ENCODE peak calls at places on chromosomes 1 and 21, in six cellular contexts. R is CD8-positive, alpha-beta memory T cell; F is kidney; X is testis; M is tibial nerve; V is Caco-2. T is an unnamed sample.

GRCh38 chr21:20026517-20026916 is 971.7 kb upstream of the NCAM2 start:
- DNase-seq in X (no peak), V (no peak), R (no peak), F (no peak), M (no peak), T (no peak)

GRCh38 chr1:48697066-48697707 is 79.5 kb downstream of the BEND5 start:
- DNase-seq in F (no peak), X (peak; percentile 79), R (peak; percentile 51), M (peak; percentile 70), V (peak; percentile 42), T (peak; percentile 63)

GRCh38 chr1:44300882-44301281 is 54.2 kb downstream of the ERI3 start:
- DNase-seq in F (no peak), V (no peak), X (no peak), R (no peak), M (no peak), T (no peak)

GRCh38 chr1:30179942-30180543 is 543.3 kb downstream of the MATN1 start:
- DNase-seq in F (no peak), R (no peak), M (no peak), V (no peak), X (no peak), T (no peak)

GRCh38 chr1:29675481-29676263 is 439.4 kb downstream of the PTPRU start:
- DNase-seq in F (no peak), X (no peak), M (peak; percentile 2), R (no peak), V (no peak), T (no peak)

GRCh38 chr1:226568077-226568831 is 19.7 kb downstream of the STUM start:
- DNase-seq in R (no peak), X (peak; percentile 38), F (peak; percentile 75), M (no peak), V (no peak), T (no peak)

GRCh38 chr1:180912801-180913616 is at the start of gene KIAA1614:
- DNase-seq in V (no peak), R (no peak), M (no peak), F (peak; percentile 86), X (no peak), T (no peak)

GRCh38 chr1:84653130-84653680 is 37.1 kb downstream of the SSX2IP start:
- DNase-seq in R (no peak), F (no peak), V (no peak), X (no peak), M (no peak), T (no peak)

GRCh38 chr1:81689531-81689941 is 111.2 kb upstream of the ADGRL2 start:
- DNase-seq in F (no peak), V (no peak), M (no peak), X (no peak), R (no peak), T (no peak)

GRCh38 chr1:244106837-244107491 is 55.9 kb downstream of the ZBTB18 start:
- DNase-seq in X (no peak), F (no peak), R (no peak), V (no peak), M (no peak), T (no peak)

GRCh38 chr1:231603598-231604275 is 22.9 kb upstream of the DISC1 start:
- DNase-seq in M (peak; percentile 35), F (no peak), X (peak; percentile 41), V (peak; percentile 56), R (no peak), T (peak; percentile 63)

GRCh38 chr1:49160677-49161076 is 384.0 kb upstream of the BEND5 start:
- DNase-seq in X (no peak), M (no peak), R (no peak), V (no peak), F (no peak), T (peak; percentile 16)

GRCh38 chr1:6051423-6051822 is 5.7 kb downstream of the KCNAB2 start:
- DNase-seq in V (no peak), X (no peak), M (no peak), F (no peak), R (no peak), T (no peak)

GRCh38 chr1:39675220-39675619 is 3.3 kb upstream of the NT5C1A start:
- DNase-seq in R (no peak), M (no peak), F (peak; percentile 78), V (no peak), X (no peak), T (no peak)

GRCh38 chr1:98049370-98050115 is 128.7 kb upstream of the DPYD start:
- DNase-seq in X (no peak), M (no peak), F (peak; percentile 53), V (no peak), R (no peak), T (no peak)

GRCh38 chr1:243508303-243508713 is 252.5 kb downstream of the SDCCAG8 start:
- DNase-seq in F (no peak), V (no peak), X (no peak), M (no peak), R (peak; percentile 77), T (no peak)

GRCh38 chr1:95034506-95034905 is 38.2 kb downstream of the ALG14 start:
- DNase-seq in V (no peak), X (no peak), M (no peak), F (no peak), R (no peak), T (no peak)

GRCh38 chr21:42302794-42303193 is 12.4 kb downstream of the TFF3 start:
- DNase-seq in F (peak; percentile 26), V (no peak), R (no peak), X (no peak), M (no peak), T (no peak)
- H3K4me1 ChIP-seq in F (no peaks in the 10 kb centered on the region), V (no peaks in the 10 kb centered on the region), R (peaks cover 9% of the 10 kb centered on the region), X (no peaks in the 10 kb centered on the region), M (no peaks in the 10 kb centered on the region), T (peaks cover 8% of the 10 kb centered on the region)

GRCh38 chr21:45328198-45329087 is 40.7 kb upstream of the POFUT2 start:
- DNase-seq in F (peak; percentile 76), V (peak; percentile 42), M (no peak), X (peak; percentile 71), R (no peak), T (no peak)
- H3K9me3 ChIP-seq in F (no peaks in the 10 kb centered on the region), V (no peaks in the 10 kb centered on the region), M (no peaks in the 10 kb centered on the region), X (no peaks in the 10 kb centered on the region), R (no peaks in the 10 kb centered on the region), T (no peaks in the 10 kb centered on the region)

GRCh38 chr1:109565241-109565640 is 16.8 kb downstream of the GNAI3 start:
- DNase-seq in F (no peak), R (no peak), M (no peak), X (no peak), V (no peak), T (no peak)
- H3K4me1 ChIP-seq in F (peaks cover 20% of the 10 kb centered on the region), R (peaks cover 32% of the 10 kb centered on the region), M (peaks cover 13% of the 10 kb centered on the region), X (no peaks in the 10 kb centered on the region), V (peaks cover 25% of the 10 kb centered on the region), T (peaks cover 8% of the 10 kb centered on the region)

GRCh38 chr1:4172659-4173599 is 272.9 kb upstream of the C1orf174 start:
- DNase-seq in M (no peak), X (peak; percentile 42), V (no peak), F (no peak), R (no peak), T (no peak)

GRCh38 chr1:4169991-4170390 is 269.9 kb upstream of the C1orf174 start:
- DNase-seq in F (no peak), M (no peak), R (no peak), V (no peak), X (no peak), T (no peak)

GRCh38 chr1:4171480-4172450 is 271.7 kb upstream of the C1orf174 start:
- DNase-seq in M (no peak), V (no peak), R (no peak), F (no peak), X (peak; percentile 11), T (no peak)

GRCh38 chr1:4170953-4171352 is 270.9 kb upstream of the C1orf174 start:
- DNase-seq in V (no peak), X (peak; percentile 20), R (no peak), M (no peak), F (no peak), T (no peak)

DNA sequence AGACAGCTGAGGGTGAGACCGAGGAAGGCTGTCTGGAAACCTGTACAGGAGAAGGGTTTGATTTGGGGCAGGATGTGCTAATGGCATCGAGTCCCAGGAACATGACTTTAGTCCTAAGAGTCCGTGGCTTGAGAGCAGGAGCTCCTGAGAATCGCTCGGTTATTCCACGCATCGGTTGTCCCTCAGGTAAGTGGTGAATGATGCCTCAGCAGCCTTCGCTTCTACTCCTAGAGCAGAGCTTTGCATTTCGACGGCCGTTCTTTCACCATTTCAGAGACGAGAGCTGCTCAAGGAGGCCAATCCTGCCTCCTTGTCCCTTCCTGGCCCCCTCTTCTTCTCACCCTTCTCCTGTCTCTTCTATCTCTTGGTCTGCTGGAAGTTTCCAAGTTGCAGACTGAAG is 270.5 kb upstream of the C1orf174 start:
- DNase-seq in V (no peak), M (no peak), R (no peak), X (peak; percentile 5), F (no peak), T (no peak)
- H3K9me3 ChIP-seq in V (no peaks in the 10 kb centered on the region), M (no peaks in the 10 kb centered on the region), R (no peaks in the 10 kb centered on the region), X (no peaks in the 10 kb centered on the region), F (no peaks in the 10 kb centered on the region), T (no peaks in the 10 kb centered on the region)

DNA sequence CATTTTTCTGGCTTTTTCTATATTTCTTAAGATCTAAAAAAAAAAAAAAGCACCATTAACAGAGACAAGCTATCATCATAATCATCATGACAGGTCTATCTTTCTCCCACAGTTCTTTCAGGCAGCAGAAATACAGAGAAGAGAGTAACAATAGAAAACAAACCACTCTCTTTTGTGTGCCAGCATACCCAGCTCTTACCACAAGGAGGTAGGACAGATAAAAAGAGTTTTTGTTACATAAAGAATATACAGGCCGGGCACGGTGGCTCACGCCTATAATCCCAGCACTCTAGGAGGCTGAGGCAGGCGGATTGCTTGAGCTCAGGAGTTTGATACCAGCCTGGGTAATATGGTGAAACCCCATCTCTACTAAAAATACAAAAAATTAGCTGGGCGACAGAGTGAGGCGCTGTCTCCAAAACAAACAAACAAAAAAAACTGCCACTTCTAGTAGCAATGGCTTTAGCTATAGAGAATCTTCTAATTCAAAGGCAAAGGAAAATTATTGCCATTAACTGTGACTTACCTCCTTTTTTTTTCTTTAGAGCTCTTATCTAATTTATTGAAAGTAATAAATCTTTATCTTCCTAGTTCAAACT is 39.7 kb downstream of the ANKRD13C start:
- DNase-seq in V (no peak), M (no peak), F (no peak), R (no peak), X (no peak), T (no peak)
- H3K4me1 ChIP-seq in V (peaks cover 3% of the 10 kb centered on the region), M (no peaks in the 10 kb centered on the region), F (no peaks in the 10 kb centered on the region), R (no peaks in the 10 kb centered on the region), X (no peaks in the 10 kb centered on the region), T (no peaks in the 10 kb centered on the region)

DNA sequence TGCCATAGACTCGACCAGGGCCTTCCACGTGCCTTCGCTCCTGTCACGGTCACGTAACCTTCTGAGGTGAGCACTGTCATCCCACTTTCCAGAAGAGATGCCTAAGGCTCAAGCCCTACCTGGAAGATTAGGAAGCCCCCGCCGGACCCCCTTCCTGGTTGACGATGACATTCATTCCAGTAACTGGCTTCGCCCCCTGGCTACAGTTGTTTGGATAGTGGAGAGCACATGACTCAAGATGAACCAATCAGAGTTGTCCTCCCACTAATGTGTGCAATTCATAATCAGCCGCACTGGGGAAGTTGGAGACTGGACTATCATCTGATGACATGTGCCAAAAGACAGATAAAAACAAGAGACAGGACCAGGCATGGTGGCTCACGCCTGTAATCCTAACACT is 104.0 kb upstream of the GJB5 start:
- DNase-seq in V (no peak), R (no peak), X (no peak), M (no peak), F (no peak), T (no peak)
- H3K9me3 ChIP-seq in V (no peaks in the 10 kb centered on the region), R (no peaks in the 10 kb centered on the region), X (no peaks in the 10 kb centered on the region), M (no peaks in the 10 kb centered on the region), F (no peaks in the 10 kb centered on the region), T (no peaks in the 10 kb centered on the region)

GRCh38 chr1:32758795-32759430 is 56.3 kb upstream of the SYNC start:
- DNase-seq in V (peak; percentile 50), R (no peak), X (no peak), M (no peak), F (no peak), T (no peak)
- H3K4me1 ChIP-seq in V (peaks cover 62% of the 10 kb centered on the region), R (peaks cover 30% of the 10 kb centered on the region), X (peaks cover 37% of the 10 kb centered on the region), M (peaks cover 16% of the 10 kb centered on the region), F (peaks cover 42% of the 10 kb centered on the region), T (peaks cover 41% of the 10 kb centered on the region)